ENCODE peak calls at places on chromosomes 3 and 15, in five cellular contexts. One of them, this sample, is unnamed.

GRCh38 chr15:101664303-101664913 is 12.2 kb upstream of the TM2D3 start:
- DNase-seq in HEK293T: peak
- DNase-seq in COR-L47: no peak
- DNase-seq in amniotic stem cell: no peak
- DNase-seq in H54: no peak
- DNase-seq in this sample: no peak

GRCh38 chr3:11569156-11569741 is 74.5 kb downstream of the VGLL4 start:
- DNase-seq in amniotic stem cell: no peak
- DNase-seq in HEK293T: no peak
- DNase-seq in COR-L47: no peak
- DNase-seq in H54: no peak
- DNase-seq in this sample: no peak

GRCh38 chr3:190193210-190193609 is 72.5 kb upstream of the P3H2 start:
- DNase-seq in H54: no peak
- DNase-seq in COR-L47: no peak
- DNase-seq in amniotic stem cell: no peak
- DNase-seq in HEK293T: no peak
- DNase-seq in this sample: no peak

GRCh38 chr3:139136459-139137190 is 91.9 kb upstream of the PRR23C start:
- DNase-seq in HEK293T: no peak
- DNase-seq in amniotic stem cell: no peak
- DNase-seq in COR-L47: no peak
- DNase-seq in H54: no peak
- DNase-seq in this sample: no peak

GRCh38 chr3:126107203-126107939 is 23.4 kb upstream of the SLC41A3 start:
- DNase-seq in HEK293T: no peak
- DNase-seq in amniotic stem cell: no peak
- DNase-seq in COR-L47: no peak
- DNase-seq in H54: no peak
- DNase-seq in this sample: no peak

GRCh38 chr3:7203969-7204847 is 343.3 kb downstream of the GRM7 start:
- DNase-seq in H54: no peak
- DNase-seq in HEK293T: no peak
- DNase-seq in amniotic stem cell: no peak
- DNase-seq in COR-L47: no peak
- DNase-seq in this sample: no peak

GRCh38 chr3:52339612-52340011 is 23.5 kb downstream of the DNAH1 start:
- DNase-seq in COR-L47: peak
- DNase-seq in H54: no peak
- DNase-seq in amniotic stem cell: no peak
- DNase-seq in HEK293T: peak
- DNase-seq in this sample: peak

GRCh38 chr3:124119056-124119721 is 127.3 kb upstream of the ROPN1 start:
- DNase-seq in amniotic stem cell: peak
- DNase-seq in COR-L47: no peak
- DNase-seq in HEK293T: no peak
- DNase-seq in H54: peak
- DNase-seq in this sample: no peak

GRCh38 chr3:52128118-52128683 is 26.0 kb downstream of the POC1A start:
- DNase-seq in amniotic stem cell: no peak
- DNase-seq in COR-L47: no peak
- DNase-seq in H54: peak
- DNase-seq in HEK293T: peak
- DNase-seq in this sample: no peak

GRCh38 chr3:101638262-101638745 is 38.6 kb downstream of the ZBTB11 start:
- DNase-seq in amniotic stem cell: no peak
- DNase-seq in HEK293T: no peak
- DNase-seq in H54: no peak
- DNase-seq in COR-L47: no peak
- DNase-seq in this sample: peak

GRCh38 chr3:26068890-26069289 is 279.0 kb downstream of the OXSM start:
- DNase-seq in amniotic stem cell: no peak
- DNase-seq in HEK293T: no peak
- DNase-seq in H54: no peak
- DNase-seq in COR-L47: no peak
- DNase-seq in this sample: no peak

GRCh38 chr3:58242340-58242739 is 4.7 kb downstream of the ABHD6 start:
- DNase-seq in amniotic stem cell: no peak
- DNase-seq in COR-L47: no peak
- DNase-seq in H54: no peak
- DNase-seq in HEK293T: no peak
- DNase-seq in this sample: no peak

GRCh38 chr15:101228313-101228712 is 23.5 kb downstream of the CHSY1 start:
- DNase-seq in amniotic stem cell: no peak
- DNase-seq in H54: no peak
- DNase-seq in COR-L47: no peak
- DNase-seq in HEK293T: no peak
- DNase-seq in this sample: no peak

GRCh38 chr3:170523248-170523647 is 62.6 kb downstream of the SLC7A14 start:
- DNase-seq in HEK293T: no peak
- DNase-seq in COR-L47: no peak
- DNase-seq in H54: no peak
- DNase-seq in amniotic stem cell: no peak
- DNase-seq in this sample: no peak

GRCh38 chr3:113966172-113966571 is 18.4 kb downstream of the ZDHHC23 start:
- DNase-seq in H54: no peak
- DNase-seq in amniotic stem cell: no peak
- DNase-seq in HEK293T: no peak
- DNase-seq in COR-L47: no peak
- DNase-seq in this sample: no peak

GRCh38 chr3:152271465-152272035 is 2.8 kb downstream of the MBNL1 start:
- DNase-seq in COR-L47: no peak
- DNase-seq in amniotic stem cell: no peak
- DNase-seq in H54: no peak
- DNase-seq in HEK293T: no peak
- DNase-seq in this sample: no peak

GRCh38 chr15:73647259-73648026 is 14.3 kb upstream of the NPTN start:
- DNase-seq in HEK293T: no peak
- DNase-seq in amniotic stem cell: no peak
- DNase-seq in COR-L47: no peak
- DNase-seq in H54: no peak
- DNase-seq in this sample: no peak

GRCh38 chr15:79094611-79095021 is 4.0 kb upstream of the RASGRF1 start:
- DNase-seq in HEK293T: no peak
- DNase-seq in COR-L47: no peak
- DNase-seq in amniotic stem cell: no peak
- DNase-seq in H54: no peak
- DNase-seq in this sample: no peak

GRCh38 chr3:112799946-112800345 is 46.7 kb downstream of the CD200R1L start:
- DNase-seq in HEK293T: no peak
- DNase-seq in H54: no peak
- DNase-seq in COR-L47: no peak
- DNase-seq in amniotic stem cell: no peak
- DNase-seq in this sample: no peak

GRCh38 chr3:87268646-87269211 is 7.7 kb downstream of the POU1F1 start:
- DNase-seq in HEK293T: peak
- DNase-seq in H54: no peak
- DNase-seq in COR-L47: no peak
- DNase-seq in amniotic stem cell: no peak
- DNase-seq in this sample: no peak

GRCh38 chr3:43894176-43895049 is 203.7 kb downstream of the ABHD5 start:
- DNase-seq in COR-L47: peak
- DNase-seq in H54: peak
- DNase-seq in amniotic stem cell: peak
- DNase-seq in HEK293T: peak
- DNase-seq in this sample: peak

GRCh38 chr3:14142567-14143270 is 17.9 kb downstream of the TMEM43 start:
- DNase-seq in HEK293T: no peak
- DNase-seq in COR-L47: no peak
- DNase-seq in amniotic stem cell: no peak
- DNase-seq in H54: no peak
- DNase-seq in this sample: no peak

GRCh38 chr3:157938154-157938774 is 168.0 kb downstream of the SHOX2 start:
- DNase-seq in amniotic stem cell: peak
- DNase-seq in H54: no peak
- DNase-seq in COR-L47: no peak
- DNase-seq in HEK293T: no peak
- DNase-seq in this sample: no peak

GRCh38 chr3:169813757-169814517 is 1.2 kb upstream of the LRRC34 start:
- DNase-seq in COR-L47: peak
- DNase-seq in HEK293T: no peak
- DNase-seq in amniotic stem cell: no peak
- DNase-seq in H54: no peak
- DNase-seq in this sample: no peak

GRCh38 chr3:60542981-60543380 is 708.3 kb downstream of the FHIT start:
- DNase-seq in HEK293T: peak
- DNase-seq in COR-L47: no peak
- DNase-seq in amniotic stem cell: no peak
- DNase-seq in H54: no peak
- DNase-seq in this sample: no peak

GRCh38 chr3:49674491-49674983 is 386 bp downstream of the APEH start:
- DNase-seq in amniotic stem cell: no peak
- DNase-seq in HEK293T: no peak
- DNase-seq in COR-L47: no peak
- DNase-seq in H54: no peak
- DNase-seq in this sample: no peak

GRCh38 chr3:53346922-53347260 is 452 bp downstream of the DCP1A start:
- DNase-seq in amniotic stem cell: no peak
- DNase-seq in COR-L47: no peak
- DNase-seq in HEK293T: no peak
- DNase-seq in H54: no peak
- DNase-seq in this sample: no peak

GRCh38 chr15:43930079-43930478 is 103.3 kb downstream of the WDR76 start:
- DNase-seq in amniotic stem cell: no peak
- DNase-seq in COR-L47: no peak
- DNase-seq in HEK293T: peak
- DNase-seq in H54: peak
- DNase-seq in this sample: no peak

This sample was measured in nephron progenitor cell.